ENCODE peak calls at places on chromosomes 7 and 10, in four cellular contexts. Q is substantia nigra; W is CD4-positive, alpha-beta T cell; L is tibial artery. A is an unnamed sample.

GRCh38 chr7:13414661-13415105 is 574.8 kb downstream of the ETV1 start:
- DNase-seq in Q (no peak), W (no peak), L (no peak), A (no peak)

GRCh38 chr10:13672505-13672904 is 85.7 kb downstream of the PRPF18 start:
- DNase-seq in Q (no peak), W (no peak), L (no peak), A (no peak)

GRCh38 chr7:27129729-27130539 is 623 bp downstream of the HOXA4 start:
- DNase-seq in Q (no peak), W (no peak), L (no peak), A (peak)

GRCh38 chr7:129782257-129783096 is 170.3 kb downstream of the UBE2H start:
- DNase-seq in Q (no peak), W (no peak), L (no peak), A (no peak)

GRCh38 chr7:72925546-72926120 is 738 bp downstream of the POM121 start:
- DNase-seq in Q (no peak), W (no peak), L (no peak), A (no peak)

GRCh38 chr10:69361303-69361614 is 55.5 kb downstream of the TACR2 start:
- DNase-seq in Q (no peak), W (no peak), L (no peak), A (peak)

GRCh38 chr10:95601116-95601719 is 40.0 kb upstream of the SORBS1 start:
- DNase-seq in Q (peak), W (peak), L (peak), A (peak)

GRCh38 chr10:128061306-128062300 is 64.6 kb downstream of the MKI67 start:
- DNase-seq in Q (no peak), W (no peak), L (peak), A (no peak)

GRCh38 chr7:34850681-34851080 is 186.6 kb downstream of the DPY19L1 start:
- DNase-seq in Q (no peak), W (no peak), L (no peak), A (no peak)

GRCh38 chr10:16116404-16117304 is 256.3 kb upstream of the MINDY3 start:
- DNase-seq in Q (no peak), W (no peak), L (no peak), A (no peak)

GRCh38 chr7:157529768-157530560 is 193.2 kb downstream of the DNAJB6 start:
- DNase-seq in Q (no peak), W (peak), L (peak), A (no peak)

GRCh38 chr10:50641636-50642035 is 17.9 kb upstream of the SGMS1 start:
- DNase-seq in Q (no peak), W (no peak), L (no peak), A (no peak)

GRCh38 chr10:108779501-108779900 is 1143.8 kb downstream of the XPNPEP1 start:
- DNase-seq in Q (no peak), W (no peak), L (no peak), A (no peak)

GRCh38 chr7:30412810-30413504 is 65.6 kb downstream of the NOD1 start:
- DNase-seq in Q (no peak), W (no peak), L (no peak), A (no peak)

GRCh38 chr7:97858221-97858620 is 14.0 kb downstream of the ASNS start:
- DNase-seq in Q (no peak), W (no peak), L (no peak), A (no peak)

GRCh38 chr7:50714851-50715250 is 67.8 kb downstream of the GRB10 start:
- DNase-seq in Q (no peak), W (no peak), L (no peak), A (no peak)

GRCh38 chr7:37719077-37719476 is 35.5 kb downstream of the GPR141 start:
- DNase-seq in Q (no peak), W (no peak), L (no peak), A (no peak)